ENCODE peak calls at places on chromosomes 2 and 18, in ten cellular contexts. One of them, this sample, is unnamed.

GRCh38 chr2:71190959-71191943 is 35.7 kb downstream of the PAIP2B start:
- DNase-seq in small intestine: no peak
- DNase-seq in aorta: no peak
- DNase-seq in NCI-H774: no peak
- DNase-seq in neuronal stem cell: no peak
- DNase-seq in T follicular helper cell: no peak
- DNase-seq in AG04449: no peak
- DNase-seq in DMS 273 treated with DMSO at 0.1 percent for 48 hours: peak
- DNase-seq in AG04450: no peak
- DNase-seq in stimulated activated CD8-positive, alpha-beta memory T cell treated with anti-CD3 and anti-CD28 coated beads, Interleukin-15, amount 100 ng/mL, for 24 hours: no peak
- DNase-seq in this sample: no peak

GRCh38 chr18:77101410-77102245 is 31.0 kb downstream of the MBP start:
- DNase-seq in small intestine: peak
- DNase-seq in aorta: peak
- DNase-seq in NCI-H774: no peak
- DNase-seq in neuronal stem cell: no peak
- DNase-seq in T follicular helper cell: no peak
- DNase-seq in AG04449: peak
- DNase-seq in DMS 273 treated with DMSO at 0.1 percent for 48 hours: no peak
- DNase-seq in AG04450: peak
- DNase-seq in stimulated activated CD8-positive, alpha-beta memory T cell treated with anti-CD3 and anti-CD28 coated beads, Interleukin-15, amount 100 ng/mL, for 24 hours: no peak
- DNase-seq in this sample: no peak

GRCh38 chr2:104656496-104657310 is 197.2 kb upstream of the POU3F3 start:
- DNase-seq in small intestine: no peak
- DNase-seq in aorta: no peak
- DNase-seq in NCI-H774: no peak
- DNase-seq in neuronal stem cell: no peak
- DNase-seq in T follicular helper cell: no peak
- DNase-seq in AG04449: no peak
- DNase-seq in DMS 273 treated with DMSO at 0.1 percent for 48 hours: no peak
- DNase-seq in AG04450: no peak
- DNase-seq in stimulated activated CD8-positive, alpha-beta memory T cell treated with anti-CD3 and anti-CD28 coated beads, Interleukin-15, amount 100 ng/mL, for 24 hours: no peak
- DNase-seq in this sample: no peak

GRCh38 chr2:152814475-152815030 is 96.1 kb downstream of the ARL6IP6 start:
- DNase-seq in small intestine: peak
- DNase-seq in aorta: no peak
- DNase-seq in NCI-H774: no peak
- DNase-seq in neuronal stem cell: no peak
- DNase-seq in T follicular helper cell: no peak
- DNase-seq in AG04449: no peak
- DNase-seq in DMS 273 treated with DMSO at 0.1 percent for 48 hours: no peak
- DNase-seq in AG04450: no peak
- DNase-seq in stimulated activated CD8-positive, alpha-beta memory T cell treated with anti-CD3 and anti-CD28 coated beads, Interleukin-15, amount 100 ng/mL, for 24 hours: no peak
- DNase-seq in this sample: no peak

GRCh38 chr2:85628658-85629057 is 12.7 kb downstream of the USP39 start:
- DNase-seq in small intestine: no peak
- DNase-seq in aorta: no peak
- DNase-seq in NCI-H774: no peak
- DNase-seq in neuronal stem cell: no peak
- DNase-seq in T follicular helper cell: no peak
- DNase-seq in AG04449: no peak
- DNase-seq in DMS 273 treated with DMSO at 0.1 percent for 48 hours: no peak
- DNase-seq in AG04450: no peak
- DNase-seq in stimulated activated CD8-positive, alpha-beta memory T cell treated with anti-CD3 and anti-CD28 coated beads, Interleukin-15, amount 100 ng/mL, for 24 hours: no peak
- DNase-seq in this sample: no peak

GRCh38 chr2:208112969-208113368 is 11.4 kb downstream of the CRYGD start:
- DNase-seq in small intestine: no peak
- DNase-seq in aorta: no peak
- DNase-seq in NCI-H774: no peak
- DNase-seq in neuronal stem cell: no peak
- DNase-seq in T follicular helper cell: no peak
- DNase-seq in AG04449: no peak
- DNase-seq in DMS 273 treated with DMSO at 0.1 percent for 48 hours: no peak
- DNase-seq in AG04450: no peak
- DNase-seq in stimulated activated CD8-positive, alpha-beta memory T cell treated with anti-CD3 and anti-CD28 coated beads, Interleukin-15, amount 100 ng/mL, for 24 hours: no peak
- DNase-seq in this sample: peak

GRCh38 chr2:59232394-59233165 is 991.5 kb upstream of the FANCL start:
- DNase-seq in small intestine: no peak
- DNase-seq in aorta: no peak
- DNase-seq in NCI-H774: no peak
- DNase-seq in neuronal stem cell: no peak
- DNase-seq in T follicular helper cell: no peak
- DNase-seq in AG04449: no peak
- DNase-seq in DMS 273 treated with DMSO at 0.1 percent for 48 hours: no peak
- DNase-seq in AG04450: no peak
- DNase-seq in stimulated activated CD8-positive, alpha-beta memory T cell treated with anti-CD3 and anti-CD28 coated beads, Interleukin-15, amount 100 ng/mL, for 24 hours: no peak
- DNase-seq in this sample: no peak

GRCh38 chr2:191115801-191116200 is 35.0 kb downstream of the STAT4 start:
- DNase-seq in small intestine: peak
- DNase-seq in aorta: no peak
- DNase-seq in NCI-H774: no peak
- DNase-seq in neuronal stem cell: no peak
- DNase-seq in T follicular helper cell: no peak
- DNase-seq in AG04449: no peak
- DNase-seq in DMS 273 treated with DMSO at 0.1 percent for 48 hours: no peak
- DNase-seq in AG04450: no peak
- DNase-seq in stimulated activated CD8-positive, alpha-beta memory T cell treated with anti-CD3 and anti-CD28 coated beads, Interleukin-15, amount 100 ng/mL, for 24 hours: no peak
- DNase-seq in this sample: no peak

GRCh38 chr2:174158003-174158402 is 90.3 kb downstream of the OLA1 start:
- DNase-seq in small intestine: peak
- DNase-seq in aorta: no peak
- DNase-seq in NCI-H774: no peak
- DNase-seq in neuronal stem cell: peak
- DNase-seq in T follicular helper cell: no peak
- DNase-seq in AG04449: no peak
- DNase-seq in DMS 273 treated with DMSO at 0.1 percent for 48 hours: no peak
- DNase-seq in AG04450: no peak
- DNase-seq in stimulated activated CD8-positive, alpha-beta memory T cell treated with anti-CD3 and anti-CD28 coated beads, Interleukin-15, amount 100 ng/mL, for 24 hours: no peak
- DNase-seq in this sample: peak

GRCh38 chr2:88765154-88765948 is 73.9 kb downstream of the RPIA start:
- DNase-seq in small intestine: peak
- DNase-seq in aorta: no peak
- DNase-seq in NCI-H774: peak
- DNase-seq in neuronal stem cell: peak
- DNase-seq in T follicular helper cell: no peak
- DNase-seq in AG04449: no peak
- DNase-seq in DMS 273 treated with DMSO at 0.1 percent for 48 hours: peak
- DNase-seq in AG04450: no peak
- DNase-seq in stimulated activated CD8-positive, alpha-beta memory T cell treated with anti-CD3 and anti-CD28 coated beads, Interleukin-15, amount 100 ng/mL, for 24 hours: no peak
- DNase-seq in this sample: no peak

GRCh38 chr2:173101687-173102086 is 26.0 kb downstream of the MAP3K20 start:
- DNase-seq in small intestine: no peak
- DNase-seq in aorta: no peak
- DNase-seq in NCI-H774: no peak
- DNase-seq in neuronal stem cell: no peak
- DNase-seq in T follicular helper cell: no peak
- DNase-seq in AG04449: no peak
- DNase-seq in DMS 273 treated with DMSO at 0.1 percent for 48 hours: no peak
- DNase-seq in AG04450: no peak
- DNase-seq in stimulated activated CD8-positive, alpha-beta memory T cell treated with anti-CD3 and anti-CD28 coated beads, Interleukin-15, amount 100 ng/mL, for 24 hours: no peak
- DNase-seq in this sample: no peak

GRCh38 chr2:96767135-96767871 is 6.6 kb downstream of the CNNM4 start:
- DNase-seq in small intestine: peak
- DNase-seq in aorta: no peak
- DNase-seq in NCI-H774: no peak
- DNase-seq in neuronal stem cell: no peak
- DNase-seq in T follicular helper cell: no peak
- DNase-seq in AG04449: no peak
- DNase-seq in DMS 273 treated with DMSO at 0.1 percent for 48 hours: no peak
- DNase-seq in AG04450: no peak
- DNase-seq in stimulated activated CD8-positive, alpha-beta memory T cell treated with anti-CD3 and anti-CD28 coated beads, Interleukin-15, amount 100 ng/mL, for 24 hours: no peak
- DNase-seq in this sample: no peak

GRCh38 chr2:8648441-8648840 is 33.4 kb upstream of the ID2 start:
- DNase-seq in small intestine: no peak
- DNase-seq in aorta: no peak
- DNase-seq in NCI-H774: no peak
- DNase-seq in neuronal stem cell: no peak
- DNase-seq in T follicular helper cell: no peak
- DNase-seq in AG04449: no peak
- DNase-seq in DMS 273 treated with DMSO at 0.1 percent for 48 hours: no peak
- DNase-seq in AG04450: no peak
- DNase-seq in stimulated activated CD8-positive, alpha-beta memory T cell treated with anti-CD3 and anti-CD28 coated beads, Interleukin-15, amount 100 ng/mL, for 24 hours: no peak
- DNase-seq in this sample: no peak

GRCh38 chr2:110854355-110855081 is 122.1 kb downstream of the ACOXL start:
- DNase-seq in small intestine: peak
- DNase-seq in aorta: no peak
- DNase-seq in NCI-H774: no peak
- DNase-seq in neuronal stem cell: no peak
- DNase-seq in T follicular helper cell: no peak
- DNase-seq in AG04449: no peak
- DNase-seq in DMS 273 treated with DMSO at 0.1 percent for 48 hours: no peak
- DNase-seq in AG04450: no peak
- DNase-seq in stimulated activated CD8-positive, alpha-beta memory T cell treated with anti-CD3 and anti-CD28 coated beads, Interleukin-15, amount 100 ng/mL, for 24 hours: no peak
- DNase-seq in this sample: no peak

GRCh38 chr2:67600946-67601345 is 203.8 kb downstream of the ETAA1 start:
- DNase-seq in small intestine: no peak
- DNase-seq in aorta: no peak
- DNase-seq in NCI-H774: no peak
- DNase-seq in neuronal stem cell: no peak
- DNase-seq in T follicular helper cell: no peak
- DNase-seq in AG04449: no peak
- DNase-seq in DMS 273 treated with DMSO at 0.1 percent for 48 hours: no peak
- DNase-seq in AG04450: no peak
- DNase-seq in stimulated activated CD8-positive, alpha-beta memory T cell treated with anti-CD3 and anti-CD28 coated beads, Interleukin-15, amount 100 ng/mL, for 24 hours: no peak
- DNase-seq in this sample: no peak

GRCh38 chr18:59813942-59814341 is 85.9 kb upstream of the PMAIP1 start:
- DNase-seq in small intestine: no peak
- DNase-seq in aorta: no peak
- DNase-seq in NCI-H774: no peak
- DNase-seq in neuronal stem cell: no peak
- DNase-seq in T follicular helper cell: no peak
- DNase-seq in AG04449: no peak
- DNase-seq in DMS 273 treated with DMSO at 0.1 percent for 48 hours: no peak
- DNase-seq in AG04450: no peak
- DNase-seq in stimulated activated CD8-positive, alpha-beta memory T cell treated with anti-CD3 and anti-CD28 coated beads, Interleukin-15, amount 100 ng/mL, for 24 hours: no peak
- DNase-seq in this sample: no peak

GRCh38 chr2:82333697-82334096 is 2029.1 kb upstream of the LRRTM1 start:
- DNase-seq in small intestine: no peak
- DNase-seq in aorta: no peak
- DNase-seq in NCI-H774: no peak
- DNase-seq in neuronal stem cell: no peak
- DNase-seq in T follicular helper cell: no peak
- DNase-seq in AG04449: no peak
- DNase-seq in DMS 273 treated with DMSO at 0.1 percent for 48 hours: no peak
- DNase-seq in AG04450: no peak
- DNase-seq in stimulated activated CD8-positive, alpha-beta memory T cell treated with anti-CD3 and anti-CD28 coated beads, Interleukin-15, amount 100 ng/mL, for 24 hours: no peak
- DNase-seq in this sample: no peak

GRCh38 chr2:47602996-47603395 is 179.9 kb upstream of the MSH6 start:
- DNase-seq in small intestine: no peak
- DNase-seq in aorta: no peak
- DNase-seq in NCI-H774: no peak
- DNase-seq in neuronal stem cell: no peak
- DNase-seq in T follicular helper cell: no peak
- DNase-seq in AG04449: no peak
- DNase-seq in DMS 273 treated with DMSO at 0.1 percent for 48 hours: no peak
- DNase-seq in AG04450: no peak
- DNase-seq in stimulated activated CD8-positive, alpha-beta memory T cell treated with anti-CD3 and anti-CD28 coated beads, Interleukin-15, amount 100 ng/mL, for 24 hours: no peak
- DNase-seq in this sample: no peak

GRCh38 chr2:143279672-143280071 is 150.5 kb downstream of the ARHGAP15 start:
- DNase-seq in small intestine: no peak
- DNase-seq in aorta: no peak
- DNase-seq in NCI-H774: no peak
- DNase-seq in neuronal stem cell: no peak
- DNase-seq in T follicular helper cell: no peak
- DNase-seq in AG04449: no peak
- DNase-seq in DMS 273 treated with DMSO at 0.1 percent for 48 hours: no peak
- DNase-seq in AG04450: no peak
- DNase-seq in stimulated activated CD8-positive, alpha-beta memory T cell treated with anti-CD3 and anti-CD28 coated beads, Interleukin-15, amount 100 ng/mL, for 24 hours: no peak
- DNase-seq in this sample: no peak

GRCh38 chr2:177645241-177645640 is 252.7 kb downstream of the AGPS start:
- DNase-seq in small intestine: no peak
- DNase-seq in aorta: no peak
- DNase-seq in NCI-H774: no peak
- DNase-seq in neuronal stem cell: no peak
- DNase-seq in T follicular helper cell: no peak
- DNase-seq in AG04449: no peak
- DNase-seq in DMS 273 treated with DMSO at 0.1 percent for 48 hours: no peak
- DNase-seq in AG04450: no peak
- DNase-seq in stimulated activated CD8-positive, alpha-beta memory T cell treated with anti-CD3 and anti-CD28 coated beads, Interleukin-15, amount 100 ng/mL, for 24 hours: no peak
- DNase-seq in this sample: no peak

GRCh38 chr2:142495141-142495540 is 364.3 kb upstream of the LRP1B start:
- DNase-seq in small intestine: peak
- DNase-seq in aorta: no peak
- DNase-seq in NCI-H774: no peak
- DNase-seq in neuronal stem cell: no peak
- DNase-seq in T follicular helper cell: no peak
- DNase-seq in AG04449: no peak
- DNase-seq in DMS 273 treated with DMSO at 0.1 percent for 48 hours: no peak
- DNase-seq in AG04450: no peak
- DNase-seq in stimulated activated CD8-positive, alpha-beta memory T cell treated with anti-CD3 and anti-CD28 coated beads, Interleukin-15, amount 100 ng/mL, for 24 hours: no peak
- DNase-seq in this sample: no peak

GRCh38 chr2:76257802-76258201 is 547.1 kb upstream of the GCFC2 start:
- DNase-seq in small intestine: no peak
- DNase-seq in aorta: no peak
- DNase-seq in NCI-H774: no peak
- DNase-seq in neuronal stem cell: no peak
- DNase-seq in T follicular helper cell: no peak
- DNase-seq in AG04449: no peak
- DNase-seq in DMS 273 treated with DMSO at 0.1 percent for 48 hours: no peak
- DNase-seq in AG04450: no peak
- DNase-seq in stimulated activated CD8-positive, alpha-beta memory T cell treated with anti-CD3 and anti-CD28 coated beads, Interleukin-15, amount 100 ng/mL, for 24 hours: no peak
- DNase-seq in this sample: no peak

GRCh38 chr2:43083278-43083677 is 143.1 kb downstream of the ZFP36L2 start:
- DNase-seq in small intestine: no peak
- DNase-seq in aorta: no peak
- DNase-seq in NCI-H774: no peak
- DNase-seq in neuronal stem cell: no peak
- DNase-seq in T follicular helper cell: no peak
- DNase-seq in AG04449: no peak
- DNase-seq in DMS 273 treated with DMSO at 0.1 percent for 48 hours: no peak
- DNase-seq in AG04450: no peak
- DNase-seq in stimulated activated CD8-positive, alpha-beta memory T cell treated with anti-CD3 and anti-CD28 coated beads, Interleukin-15, amount 100 ng/mL, for 24 hours: no peak
- DNase-seq in this sample: no peak

GRCh38 chr2:44740678-44741077 is 200.8 kb upstream of the SIX3 start:
- DNase-seq in small intestine: peak
- DNase-seq in aorta: no peak
- DNase-seq in NCI-H774: no peak
- DNase-seq in neuronal stem cell: no peak
- DNase-seq in T follicular helper cell: no peak
- DNase-seq in AG04449: no peak
- DNase-seq in DMS 273 treated with DMSO at 0.1 percent for 48 hours: no peak
- DNase-seq in AG04450: no peak
- DNase-seq in stimulated activated CD8-positive, alpha-beta memory T cell treated with anti-CD3 and anti-CD28 coated beads, Interleukin-15, amount 100 ng/mL, for 24 hours: no peak
- DNase-seq in this sample: no peak

GRCh38 chr18:49863769-49864615 is 50.7 kb upstream of the ACAA2 start:
- DNase-seq in small intestine: no peak
- DNase-seq in aorta: no peak
- DNase-seq in NCI-H774: no peak
- DNase-seq in neuronal stem cell: no peak
- DNase-seq in T follicular helper cell: no peak
- DNase-seq in AG04449: no peak
- DNase-seq in DMS 273 treated with DMSO at 0.1 percent for 48 hours: no peak
- DNase-seq in AG04450: no peak
- DNase-seq in stimulated activated CD8-positive, alpha-beta memory T cell treated with anti-CD3 and anti-CD28 coated beads, Interleukin-15, amount 100 ng/mL, for 24 hours: no peak
- DNase-seq in this sample: no peak

GRCh38 chr2:199485732-199486335 is 28.1 kb upstream of the SATB2 start:
- DNase-seq in small intestine: peak
- DNase-seq in aorta: no peak
- DNase-seq in NCI-H774: peak
- DNase-seq in neuronal stem cell: peak
- DNase-seq in T follicular helper cell: no peak
- DNase-seq in AG04449: no peak
- DNase-seq in DMS 273 treated with DMSO at 0.1 percent for 48 hours: peak
- DNase-seq in AG04450: no peak
- DNase-seq in stimulated activated CD8-positive, alpha-beta memory T cell treated with anti-CD3 and anti-CD28 coated beads, Interleukin-15, amount 100 ng/mL, for 24 hours: no peak
- DNase-seq in this sample: peak